ENCODE peak calls at places on chromosomes 1 and 21, in nine cellular contexts. F is HCT116, G is T-helper 9 cell, Y is esophagus squamous epithelium, S is iPS DF 19.7, A is cardiac muscle cell, O is NCI-H446 treated with DMSO at 0.1 percent for 48 hours, R is HEK293T, W is RPMI7951. U is an unnamed sample.

GRCh38 chr1:38941527-38942019 is at the start of gene RHBDL2:
- DNase-seq in F (no peak), G (no peak), Y (no peak), S (no peak), A (peak; percentile 70), O (no peak), R (no peak), W (peak; percentile 21), U (no peak)

GRCh38 chr1:204350857-204351573 is 8.7 kb downstream of the PLEKHA6 start:
- DNase-seq in F (no peak), G (no peak), Y (no peak), S (no peak), A (peak; percentile 88), O (peak; percentile 82), R (no peak), W (no peak), U (peak; percentile 94)

GRCh38 chr1:175192630-175193338 is at the start of gene KIAA0040:
- DNase-seq in F (peak; percentile 66), G (peak; percentile 64), Y (no peak), S (no peak), A (peak; percentile 38), O (no peak), R (peak; percentile 65), W (peak; percentile 51), U (peak; percentile 25)

GRCh38 chr1:10900265-10900651 is 103.8 kb upstream of the CASZ1 start:
- DNase-seq in F (no peak), G (no peak), Y (no peak), S (no peak), A (no peak), O (no peak), R (no peak), W (no peak), U (no peak)

GRCh38 chr1:31183927-31184554 is 55.6 kb downstream of the NKAIN1 start:
- DNase-seq in F (peak; percentile 27), G (no peak), Y (no peak), S (no peak), A (peak; percentile 49), O (no peak), R (peak; percentile 83), W (peak; percentile 32), U (peak; percentile 69)

GRCh38 chr1:46622341-46622740 is 5.7 kb upstream of the MOB3C start:
- DNase-seq in F (no peak), G (no peak), Y (no peak), S (no peak), A (peak; percentile 50), O (peak; percentile 22), R (peak; percentile 61), W (peak; percentile 57), U (no peak)

GRCh38 chr1:38585460-38585859 is 274.1 kb downstream of the RRAGC start:
- DNase-seq in F (no peak), G (no peak), Y (no peak), S (no peak), A (no peak), O (no peak), R (no peak), W (no peak), U (no peak)

GRCh38 chr1:204321665-204322064 is 38.1 kb downstream of the PLEKHA6 start:
- DNase-seq in F (no peak), G (no peak), Y (no peak), S (no peak), A (no peak), O (no peak), R (no peak), W (peak; percentile 60), U (no peak)

GRCh38 chr21:27277122-27277521 is 310.2 kb upstream of the ADAMTS5 start:
- DNase-seq in F (no peak), G (no peak), Y (no peak), S (no peak), A (peak; percentile 40), O (no peak), R (no peak), W (no peak), U (no peak)

GRCh38 chr1:219580019-219580676 is 32.8 kb downstream of the ZC3H11B start:
- DNase-seq in F (no peak), G (no peak), Y (no peak), S (no peak), A (no peak), O (no peak), R (no peak), W (no peak), U (no peak)

GRCh38 chr21:41894922-41895557 is 15.9 kb upstream of the PRDM15 start:
- DNase-seq in F (no peak), G (no peak), Y (no peak), S (no peak), A (peak; percentile 89), O (no peak), R (no peak), W (peak; percentile 78), U (no peak)

GRCh38 chr1:58779059-58779754 is 4.6 kb downstream of the JUN start:
- DNase-seq in F (no peak), G (no peak), Y (no peak), S (no peak), A (no peak), O (peak; percentile 73), R (no peak), W (peak; percentile 45), U (no peak)

GRCh38 chr1:36781098-36781497 is 253.2 kb downstream of the GRIK3 start:
- DNase-seq in F (no peak), G (no peak), Y (no peak), S (no peak), A (no peak), O (peak; percentile 90), R (no peak), W (no peak), U (no peak)

GRCh38 chr1:33273961-33274371 is 17.7 kb downstream of the ZNF362 start:
- DNase-seq in F (no peak), G (no peak), Y (no peak), S (no peak), A (no peak), O (no peak), R (no peak), W (no peak), U (no peak)

GRCh38 chr1:18230840-18231239 is 123.2 kb downstream of the IGSF21 start:
- DNase-seq in F (no peak), G (no peak), Y (no peak), S (no peak), A (no peak), O (no peak), R (no peak), W (no peak), U (no peak)

GRCh38 chr1:154478639-154479038 is 23.4 kb upstream of the TDRD10 start:
- DNase-seq in F (no peak), G (no peak), Y (no peak), S (no peak), A (peak; percentile 50), O (no peak), R (no peak), W (peak; percentile 5), U (no peak)

GRCh38 chr1:79497193-79497773 is 490.8 kb upstream of the ADGRL4 start:
- DNase-seq in F (peak; percentile 10), G (no peak), Y (no peak), S (no peak), A (peak; percentile 59), O (peak; percentile 26), R (peak; percentile 58), W (no peak), U (peak; percentile 42)

GRCh38 chr1:46184920-46185658 is 8.8 kb upstream of the P3R3URF start:
- DNase-seq in F (no peak), G (no peak), Y (no peak), S (no peak), A (no peak), O (no peak), R (no peak), W (no peak), U (no peak)

GRCh38 chr21:42092805-42093590 is 21.9 kb downstream of the UMODL1 start:
- DNase-seq in F (no peak), G (no peak), Y (no peak), S (no peak), A (no peak), O (no peak), R (no peak), W (peak; percentile 41), U (no peak)

GRCh38 chr1:111879086-111879485 is 110.4 kb downstream of the KCND3 start:
- DNase-seq in F (no peak), G (no peak), Y (no peak), S (no peak), A (no peak), O (peak; percentile 43), R (no peak), W (no peak), U (no peak)

GRCh38 chr1:14108356-14109275 is 408.6 kb downstream of the PRDM2 start:
- DNase-seq in F (no peak), G (no peak), Y (no peak), S (no peak), A (no peak), O (no peak), R (no peak), W (no peak), U (no peak)

GRCh38 chr1:87246436-87246835 is 82.2 kb upstream of the LMO4 start:
- DNase-seq in F (no peak), G (no peak), Y (no peak), S (no peak), A (no peak), O (no peak), R (no peak), W (no peak), U (no peak)

GRCh38 chr21:46250146-46250725 is 21.7 kb upstream of the LSS start:
- DNase-seq in F (no peak), G (no peak), Y (no peak), S (no peak), A (no peak), O (no peak), R (no peak), W (no peak), U (no peak)

GRCh38 chr1:2240251-2241156 is 12.4 kb downstream of the SKI start:
- DNase-seq in F (no peak), G (peak; percentile 34), Y (no peak), S (no peak), A (peak; percentile 53), O (no peak), R (no peak), W (no peak), U (no peak)

GRCh38 chr1:15094056-15094455 is 59.5 kb upstream of the TMEM51 start:
- DNase-seq in F (no peak), G (no peak), Y (no peak), S (no peak), A (no peak), O (no peak), R (no peak), W (no peak), U (no peak)

GRCh38 chr1:8509579-8509978 is 191.7 kb downstream of the SLC45A1 start:
- DNase-seq in F (no peak), G (no peak), Y (no peak), S (no peak), A (no peak), O (no peak), R (no peak), W (no peak), U (no peak)